ENCODE peak calls at places on chromosomes 5 and 9, in seven cellular contexts. One of them, this sample, is unnamed.
A peak's percentile ranks its signal among the peaks of the same experiment; 100 is the strongest.

GRCh38 chr5:145806923-145807322 is 28.2 kb downstream of the PRELID2 start:
- DNase-seq in nephron progenitor cell: no peak
- DNase-seq in fibroblast of the aortic adventitia: no peak
- DNase-seq in spleen: no peak
- DNase-seq in heart right ventricle: no peak
- DNase-seq in upper lobe of right lung: no peak
- DNase-seq in cardiac muscle cell: no peak
- DNase-seq in this sample: no peak

GRCh38 chr5:169778622-169779596 is 141.8 kb downstream of the DOCK2 start:
- DNase-seq in nephron progenitor cell: peak; percentile 9
- DNase-seq in fibroblast of the aortic adventitia: no peak
- DNase-seq in spleen: no peak
- DNase-seq in heart right ventricle: no peak
- DNase-seq in upper lobe of right lung: no peak
- DNase-seq in cardiac muscle cell: no peak
- DNase-seq in this sample: no peak

GRCh38 chr5:179858241-179858585 is 404 bp downstream of the MRNIP start:
- DNase-seq in nephron progenitor cell: peak; percentile 58
- DNase-seq in fibroblast of the aortic adventitia: peak; percentile 18
- DNase-seq in spleen: peak; percentile 89
- DNase-seq in heart right ventricle: no peak
- DNase-seq in upper lobe of right lung: peak; percentile 75
- DNase-seq in cardiac muscle cell: peak; percentile 65
- DNase-seq in this sample: no peak

GRCh38 chr5:139982157-139982974 is 60.7 kb downstream of the NRG2 start:
- DNase-seq in nephron progenitor cell: no peak
- DNase-seq in fibroblast of the aortic adventitia: peak; percentile 35
- DNase-seq in spleen: no peak
- DNase-seq in heart right ventricle: peak; percentile 49
- DNase-seq in upper lobe of right lung: no peak
- DNase-seq in cardiac muscle cell: peak; percentile 76
- DNase-seq in this sample: no peak

GRCh38 chr5:32504923-32505596 is 60.5 kb upstream of the ZFR start:
- DNase-seq in nephron progenitor cell: peak; percentile 70
- DNase-seq in fibroblast of the aortic adventitia: peak; percentile 98
- DNase-seq in spleen: no peak
- DNase-seq in heart right ventricle: peak; percentile 70
- DNase-seq in upper lobe of right lung: no peak
- DNase-seq in cardiac muscle cell: peak; percentile 58
- DNase-seq in this sample: peak; percentile 33

GRCh38 chr5:83475540-83476469 is 4.3 kb downstream of the VCAN start:
- DNase-seq in nephron progenitor cell: no peak
- DNase-seq in fibroblast of the aortic adventitia: peak; percentile 97
- DNase-seq in spleen: no peak
- DNase-seq in heart right ventricle: no peak
- DNase-seq in upper lobe of right lung: no peak
- DNase-seq in cardiac muscle cell: no peak
- DNase-seq in this sample: no peak

GRCh38 chr9:83596899-83597504 is 25.9 kb upstream of the IDNK start:
- DNase-seq in nephron progenitor cell: peak; percentile 72
- DNase-seq in fibroblast of the aortic adventitia: peak; percentile 52
- DNase-seq in spleen: no peak
- DNase-seq in heart right ventricle: peak; percentile 32
- DNase-seq in upper lobe of right lung: no peak
- DNase-seq in cardiac muscle cell: peak; percentile 61
- DNase-seq in this sample: peak; percentile 27

GRCh38 chr9:133115604-133116345 is 5.3 kb downstream of the RALGDS start:
- DNase-seq in nephron progenitor cell: no peak
- DNase-seq in fibroblast of the aortic adventitia: no peak
- DNase-seq in spleen: peak; percentile 78
- DNase-seq in heart right ventricle: no peak
- DNase-seq in upper lobe of right lung: peak; percentile 63
- DNase-seq in cardiac muscle cell: no peak
- DNase-seq in this sample: no peak

GRCh38 chr5:100762163-100762562 is 140.9 kb downstream of the ST8SIA4 start:
- DNase-seq in nephron progenitor cell: no peak
- DNase-seq in fibroblast of the aortic adventitia: peak; percentile 80
- DNase-seq in spleen: no peak
- DNase-seq in heart right ventricle: no peak
- DNase-seq in upper lobe of right lung: no peak
- DNase-seq in cardiac muscle cell: no peak
- DNase-seq in this sample: no peak

DNA sequence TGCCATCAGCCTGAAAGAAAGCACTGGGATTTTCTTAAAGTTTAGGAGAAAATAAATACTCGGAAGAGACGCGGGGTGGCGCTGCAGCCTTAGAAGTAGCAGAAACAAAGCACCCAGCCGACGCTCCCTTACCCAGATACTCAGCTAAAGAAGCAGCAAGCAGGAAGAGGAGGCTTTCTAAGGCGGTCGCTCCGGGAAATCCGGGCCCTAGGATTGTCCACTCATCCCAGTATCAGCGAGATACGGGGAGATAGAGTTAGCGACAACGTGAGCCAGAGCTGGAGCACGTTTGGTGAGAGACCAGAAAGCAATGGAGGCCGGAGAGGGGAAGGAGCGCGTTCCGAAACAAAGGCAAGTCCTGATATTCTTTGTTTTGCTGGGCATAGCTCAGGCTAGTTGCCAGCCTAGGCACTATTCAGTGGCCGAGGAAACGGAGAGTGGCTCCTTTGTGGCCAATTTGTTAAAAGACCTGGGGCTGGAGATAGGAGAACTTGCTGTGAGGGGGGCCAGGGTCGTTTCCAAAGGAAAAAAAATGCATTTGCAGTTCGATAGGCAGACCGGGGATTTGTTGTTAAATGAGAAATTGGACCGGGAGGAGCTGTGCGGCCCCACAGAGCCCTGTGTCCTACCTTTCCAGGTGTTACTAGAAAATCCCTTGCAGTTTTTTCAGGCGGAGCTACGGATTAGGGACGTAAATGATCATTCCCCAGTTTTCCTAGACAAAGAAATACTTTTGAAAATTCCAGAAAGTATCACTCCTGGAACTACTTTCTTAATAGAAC is at the start of gene PCDHB2:
- DNase-seq in nephron progenitor cell: peak; percentile 80
- DNase-seq in fibroblast of the aortic adventitia: peak; percentile 16
- DNase-seq in spleen: no peak
- DNase-seq in heart right ventricle: peak; percentile 30
- DNase-seq in upper lobe of right lung: no peak
- DNase-seq in cardiac muscle cell: peak; percentile 91
- DNase-seq in this sample: peak; percentile 26
- TF ChIP-seq CTCF in nephron progenitor cell: peak; percentile 76
- TF ChIP-seq CTCF in fibroblast of the aortic adventitia: no peak
- TF ChIP-seq CTCF in spleen: no peak
- TF ChIP-seq CTCF in heart right ventricle: no peak
- TF ChIP-seq CTCF in upper lobe of right lung: peak; percentile 36
- TF ChIP-seq CTCF in cardiac muscle cell: no peak
- TF ChIP-seq CTCF in this sample: peak; percentile 74

GRCh38 chr9:135440620-135441019 is 39.0 kb upstream of the PPP1R26 start:
- DNase-seq in nephron progenitor cell: no peak
- DNase-seq in fibroblast of the aortic adventitia: no peak
- DNase-seq in spleen: no peak
- DNase-seq in heart right ventricle: no peak
- DNase-seq in upper lobe of right lung: no peak
- DNase-seq in cardiac muscle cell: no peak
- DNase-seq in this sample: no peak
- TF ChIP-seq CTCF in nephron progenitor cell: no peak
- TF ChIP-seq CTCF in fibroblast of the aortic adventitia: peak; percentile 19
- TF ChIP-seq CTCF in spleen: no peak
- TF ChIP-seq CTCF in heart right ventricle: peak; percentile 5
- TF ChIP-seq CTCF in upper lobe of right lung: peak; percentile 28
- TF ChIP-seq CTCF in cardiac muscle cell: peak; percentile 19
- TF ChIP-seq CTCF in this sample: peak; percentile 40

DNA sequence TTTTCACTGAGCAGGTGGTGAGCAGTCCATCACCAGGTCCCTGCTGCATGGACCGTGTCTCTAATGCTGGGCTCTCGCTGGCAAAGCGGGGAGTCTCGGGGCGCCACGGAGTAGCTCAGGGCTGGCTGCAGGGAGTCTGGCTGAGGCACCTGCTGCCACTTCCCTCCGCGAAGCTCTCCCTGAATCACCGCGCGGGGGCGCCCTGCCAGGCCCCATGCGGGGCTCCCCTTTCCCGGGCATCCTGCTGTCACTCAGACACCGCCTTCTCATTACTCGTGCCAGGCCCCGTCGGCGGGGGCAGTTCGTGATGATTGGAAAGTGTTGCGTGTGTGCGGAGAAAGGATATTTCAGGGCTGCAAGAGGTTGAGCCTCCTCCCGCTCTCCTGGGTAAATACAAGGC is 335.8 kb downstream of the IRX2 start:
- DNase-seq in nephron progenitor cell: no peak
- DNase-seq in fibroblast of the aortic adventitia: no peak
- DNase-seq in spleen: no peak
- DNase-seq in heart right ventricle: no peak
- DNase-seq in upper lobe of right lung: no peak
- DNase-seq in cardiac muscle cell: peak; percentile 42
- DNase-seq in this sample: no peak
- TF ChIP-seq CTCF in nephron progenitor cell: no peak
- TF ChIP-seq CTCF in fibroblast of the aortic adventitia: no peak
- TF ChIP-seq CTCF in spleen: no peak
- TF ChIP-seq CTCF in heart right ventricle: no peak
- TF ChIP-seq CTCF in upper lobe of right lung: no peak
- TF ChIP-seq CTCF in cardiac muscle cell: no peak
- TF ChIP-seq CTCF in this sample: no peak

GRCh38 chr5:175728885-175729828 is 71.3 kb downstream of the HRH2 start:
- DNase-seq in nephron progenitor cell: peak; percentile 64
- DNase-seq in fibroblast of the aortic adventitia: no peak
- DNase-seq in spleen: no peak
- DNase-seq in heart right ventricle: no peak
- DNase-seq in upper lobe of right lung: no peak
- DNase-seq in cardiac muscle cell: peak; percentile 72
- DNase-seq in this sample: no peak
- TF ChIP-seq CTCF in nephron progenitor cell: peak; percentile 31
- TF ChIP-seq CTCF in fibroblast of the aortic adventitia: peak; percentile 8
- TF ChIP-seq CTCF in spleen: no peak
- TF ChIP-seq CTCF in heart right ventricle: peak; percentile 7
- TF ChIP-seq CTCF in upper lobe of right lung: no peak
- TF ChIP-seq CTCF in cardiac muscle cell: no peak
- TF ChIP-seq CTCF in this sample: no peak

GRCh38 chr5:168531191-168531590 is 2.1 kb downstream of the FBLL1 start:
- DNase-seq in nephron progenitor cell: no peak
- DNase-seq in fibroblast of the aortic adventitia: no peak
- DNase-seq in spleen: no peak
- DNase-seq in heart right ventricle: no peak
- DNase-seq in upper lobe of right lung: no peak
- DNase-seq in cardiac muscle cell: no peak
- DNase-seq in this sample: no peak
- TF ChIP-seq CTCF in nephron progenitor cell: no peak
- TF ChIP-seq CTCF in fibroblast of the aortic adventitia: no peak
- TF ChIP-seq CTCF in spleen: no peak
- TF ChIP-seq CTCF in heart right ventricle: no peak
- TF ChIP-seq CTCF in upper lobe of right lung: no peak
- TF ChIP-seq CTCF in cardiac muscle cell: no peak
- TF ChIP-seq CTCF in this sample: no peak

DNA sequence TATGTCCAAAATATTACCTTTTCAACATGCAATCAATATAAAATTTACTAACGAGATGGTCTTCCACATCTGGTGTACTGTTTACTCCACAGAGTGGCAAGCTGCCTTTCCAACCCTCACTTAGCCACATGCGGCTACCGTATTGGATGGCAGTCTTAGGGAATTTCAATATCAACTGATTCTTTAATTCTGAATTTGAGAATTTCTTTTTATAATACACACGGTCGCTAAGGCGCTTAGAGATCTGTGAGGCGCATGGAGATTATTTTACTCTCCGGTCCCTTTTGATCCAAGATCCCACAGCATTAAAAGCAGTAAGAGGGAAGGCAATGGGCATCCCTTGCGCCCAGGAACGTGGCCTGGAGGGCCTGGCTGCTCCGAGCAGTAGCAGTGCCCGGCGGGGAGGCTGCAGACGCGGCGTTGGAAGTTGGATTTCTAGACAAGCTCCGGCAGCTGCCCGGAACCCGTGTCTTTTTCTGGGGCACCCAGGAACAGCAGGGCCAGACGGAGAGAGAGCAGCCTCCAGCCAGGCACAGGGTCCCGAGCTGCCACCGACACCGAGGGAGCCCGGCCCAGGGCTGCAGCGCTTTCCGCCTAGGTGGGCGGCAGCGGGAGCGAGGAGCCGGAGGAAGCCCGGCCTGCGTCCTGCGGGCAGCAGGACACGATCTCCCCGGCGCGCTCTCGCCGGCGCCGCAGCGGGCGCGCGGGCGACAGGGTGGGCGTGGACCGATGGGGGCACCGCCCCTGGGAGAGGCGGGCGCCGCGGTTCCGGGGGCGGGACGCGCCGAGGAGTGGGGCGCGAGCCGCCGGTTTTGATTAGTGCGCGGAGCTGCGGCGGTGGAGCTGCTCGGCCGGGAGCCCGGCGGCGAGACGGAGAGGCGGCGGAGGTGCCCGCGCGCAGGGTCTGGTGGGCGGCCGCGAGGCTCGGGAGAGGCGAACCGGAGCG is at the start of gene UGCG:
- DNase-seq in nephron progenitor cell: peak; percentile 91
- DNase-seq in fibroblast of the aortic adventitia: peak; percentile 83
- DNase-seq in spleen: peak; percentile 98
- DNase-seq in heart right ventricle: peak; percentile 85
- DNase-seq in upper lobe of right lung: peak; percentile 95
- DNase-seq in cardiac muscle cell: peak; percentile 94
- DNase-seq in this sample: peak; percentile 64
- TF ChIP-seq CTCF in nephron progenitor cell: no peak
- TF ChIP-seq CTCF in fibroblast of the aortic adventitia: no peak
- TF ChIP-seq CTCF in spleen: no peak
- TF ChIP-seq CTCF in heart right ventricle: no peak
- TF ChIP-seq CTCF in upper lobe of right lung: no peak
- TF ChIP-seq CTCF in cardiac muscle cell: no peak
- TF ChIP-seq CTCF in this sample: no peak

GRCh38 chr5:23994581-23995370 is 487.4 kb downstream of the PRDM9 start:
- DNase-seq in nephron progenitor cell: no peak
- DNase-seq in fibroblast of the aortic adventitia: no peak
- DNase-seq in spleen: no peak
- DNase-seq in heart right ventricle: no peak
- DNase-seq in upper lobe of right lung: no peak
- DNase-seq in cardiac muscle cell: no peak
- DNase-seq in this sample: no peak
- TF ChIP-seq CTCF in nephron progenitor cell: peak; percentile 29
- TF ChIP-seq CTCF in fibroblast of the aortic adventitia: no peak
- TF ChIP-seq CTCF in spleen: no peak
- TF ChIP-seq CTCF in heart right ventricle: no peak
- TF ChIP-seq CTCF in upper lobe of right lung: no peak
- TF ChIP-seq CTCF in cardiac muscle cell: no peak
- TF ChIP-seq CTCF in this sample: no peak

DNA sequence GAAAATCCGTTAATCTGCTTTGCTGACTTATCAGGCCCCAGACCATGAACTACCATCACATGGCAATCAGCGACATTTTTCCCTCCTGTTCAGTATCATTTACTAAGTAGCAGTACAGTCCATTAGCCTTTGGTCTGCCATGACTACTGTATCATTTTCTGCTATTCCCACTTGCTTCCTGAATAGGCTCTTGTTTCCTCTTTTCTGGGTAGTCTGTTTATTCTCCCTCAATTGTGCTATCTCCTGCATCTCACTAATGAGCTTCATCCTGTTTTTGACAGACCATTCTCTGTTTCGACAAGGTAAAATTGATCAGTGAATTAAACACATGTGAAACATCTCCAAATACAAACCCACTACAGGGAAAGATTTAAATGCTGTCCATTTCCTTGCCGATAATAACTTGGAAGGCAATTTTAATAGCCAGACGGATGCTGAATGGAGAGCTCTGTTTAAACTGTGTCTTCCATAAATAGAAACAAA is 263.5 kb upstream of the ANKRD55 start:
- DNase-seq in nephron progenitor cell: no peak
- DNase-seq in fibroblast of the aortic adventitia: no peak
- DNase-seq in spleen: no peak
- DNase-seq in heart right ventricle: no peak
- DNase-seq in upper lobe of right lung: no peak
- DNase-seq in cardiac muscle cell: no peak
- DNase-seq in this sample: no peak
- TF ChIP-seq CTCF in nephron progenitor cell: no peak
- TF ChIP-seq CTCF in fibroblast of the aortic adventitia: no peak
- TF ChIP-seq CTCF in spleen: no peak
- TF ChIP-seq CTCF in heart right ventricle: no peak
- TF ChIP-seq CTCF in upper lobe of right lung: no peak
- TF ChIP-seq CTCF in cardiac muscle cell: no peak
- TF ChIP-seq CTCF in this sample: no peak